ENCODE peak calls at places on chromosome 13, in seven cellular contexts. D is epithelial cell of esophagus, I is AG04450, Y is HTR-8/SVneo, A is T-cell, O is EL, W is NCI-H774. C is an unnamed sample.
A peak's percentile ranks its signal among the peaks of the same experiment; 100 is the strongest.

GRCh38 chr13:38888309-38888708 is 102.3 kb downstream of the STOML3 start:
- DNase-seq in D (peak; percentile 83), I (no peak), Y (no peak), A (no peak), O (peak; percentile 39), W (no peak), C (no peak)

GRCh38 chr13:44764334-44764733 is 188.2 kb upstream of the TSC22D1 start:
- DNase-seq in D (no peak), I (no peak), Y (no peak), A (no peak), O (no peak), W (no peak), C (no peak)

GRCh38 chr13:78631077-78631476 is 27.7 kb upstream of the POU4F1 start:
- DNase-seq in D (no peak), I (no peak), Y (no peak), A (no peak), O (no peak), W (no peak), C (no peak)

GRCh38 chr13:78524936-78525335 is 78.4 kb downstream of the POU4F1 start:
- DNase-seq in D (no peak), I (no peak), Y (no peak), A (no peak), O (no peak), W (no peak), C (no peak)

GRCh38 chr13:91133941-91134772 is 213.3 kb upstream of the MIR17HG start:
- DNase-seq in D (peak; percentile 79), I (peak; percentile 4), Y (peak; percentile 26), A (no peak), O (peak; percentile 44), W (peak; percentile 2), C (peak; percentile 37)

GRCh38 chr13:75760182-75760981 is 124.3 kb downstream of the LMO7 start:
- DNase-seq in D (peak; percentile 93), I (no peak), Y (no peak), A (no peak), O (no peak), W (peak; percentile 26), C (no peak)

GRCh38 chr13:90403330-90404082 is 944.0 kb upstream of the MIR17HG start:
- DNase-seq in D (no peak), I (no peak), Y (no peak), A (no peak), O (no peak), W (no peak), C (no peak)

GRCh38 chr13:30847697-30848307 is 58.3 kb upstream of the MEDAG start:
- DNase-seq in D (peak; percentile 83), I (peak; percentile 93), Y (peak; percentile 49), A (no peak), O (peak; percentile 96), W (no peak), C (no peak)

GRCh38 chr13:107770541-107770940 is 444.8 kb downstream of the LIG4 start:
- DNase-seq in D (no peak), I (no peak), Y (no peak), A (no peak), O (no peak), W (no peak), C (no peak)

GRCh38 chr13:106362637-106363036 is 172.8 kb downstream of the EFNB2 start:
- DNase-seq in D (peak; percentile 72), I (no peak), Y (no peak), A (no peak), O (no peak), W (no peak), C (peak; percentile 42)

GRCh38 chr13:35388979-35389378 is 87.5 kb downstream of the MAB21L1 start:
- DNase-seq in D (no peak), I (no peak), Y (no peak), A (no peak), O (peak; percentile 47), W (no peak), C (peak; percentile 2)

GRCh38 chr13:25179810-25180437 is 7.8 kb upstream of the AMER2 start:
- DNase-seq in D (no peak), I (no peak), Y (no peak), A (no peak), O (no peak), W (no peak), C (no peak)

GRCh38 chr13:48727252-48728011 is 73.7 kb downstream of the CYSLTR2 start:
- DNase-seq in D (no peak), I (no peak), Y (no peak), A (no peak), O (no peak), W (no peak), C (no peak)

GRCh38 chr13:66673401-66673800 is 556.7 kb downstream of the PCDH9 start:
- DNase-seq in D (no peak), I (peak; percentile 32), Y (no peak), A (no peak), O (peak; percentile 85), W (no peak), C (no peak)

C was measured in SK-N-SH.